ENCODE peak calls at places on chromosomes 4 and X, in seven cellular contexts. I is left ventricle myocardium inferior, B is transverse colon, N is lower lobe of right lung, S is WERI-Rb-1, G is tibial artery, F is SJSA1. X is an unnamed sample.

GRCh38 chr4:7160439-7160838 is 31.9 kb upstream of the SORCS2 start:
- DNase-seq in I (no peak), B (no peak), N (no peak), S (no peak), G (no peak), F (no peak), X (no peak)

GRCh38 chr4:103370336-103370735 is 172.2 kb upstream of the CENPE start:
- DNase-seq in I (no peak), B (no peak), N (no peak), S (no peak), G (no peak), F (no peak), X (no peak)

GRCh38 chr4:5569451-5569850 is 138.9 kb downstream of the EVC2 start:
- DNase-seq in I (no peak), B (no peak), N (no peak), S (no peak), G (no peak), F (no peak), X (no peak)

GRCh38 chr4:22348410-22348809 is 167.5 kb downstream of the ADGRA3 start:
- DNase-seq in I (no peak), B (no peak), N (no peak), S (no peak), G (no peak), F (no peak), X (no peak)

GRCh38 chr4:78150465-78150864 is 93.3 kb downstream of the FRAS1 start:
- DNase-seq in I (no peak), B (no peak), N (no peak), S (no peak), G (no peak), F (no peak), X (no peak)

GRCh38 chrX:16239211-16239610 is 71.9 kb downstream of the MAGEB17 start:
- DNase-seq in I (no peak), B (no peak), N (no peak), S (no peak), G (no peak), F (peak; percentile 42), X (no peak)

GRCh38 chr4:154622598-154622997 is 10.1 kb upstream of the FGG start:
- DNase-seq in I (no peak), B (no peak), N (no peak), S (peak; percentile 38), G (no peak), F (peak; percentile 9), X (no peak)

GRCh38 chrX:153806999-153807575 is 12.6 kb downstream of the SSR4 start:
- DNase-seq in I (no peak), B (no peak), N (no peak), S (no peak), G (no peak), F (no peak), X (no peak)

GRCh38 chr4:185534850-185535761 is at the start of gene PDLIM3:
- DNase-seq in I (peak; percentile 75), B (peak; percentile 58), N (peak; percentile 64), S (peak; percentile 69), G (peak; percentile 57), F (peak; percentile 76), X (peak; percentile 44)

GRCh38 chrX:112839856-112840255 is 775 bp downstream of the AMOT start:
- DNase-seq in I (no peak), B (no peak), N (no peak), S (no peak), G (no peak), F (no peak), X (no peak)

GRCh38 chr4:64670647-64671046 is 261.4 kb upstream of the TECRL start:
- DNase-seq in I (no peak), B (no peak), N (no peak), S (no peak), G (no peak), F (no peak), X (no peak)

GRCh38 chrX:81195712-81196111 is 6.0 kb downstream of the HMGN5 start:
- DNase-seq in I (peak; percentile 9), B (peak; percentile 57), N (no peak), S (peak; percentile 63), G (peak; percentile 37), F (peak; percentile 24), X (peak; percentile 57)

GRCh38 chr4:118270492-118270891 is 82.3 kb downstream of the PRSS12 start:
- DNase-seq in I (no peak), B (no peak), N (no peak), S (no peak), G (no peak), F (peak; percentile 17), X (no peak)

GRCh38 chrX:74613350-74614192 is 853 bp downstream of the RLIM start:
- DNase-seq in I (no peak), B (peak; percentile 7), N (peak; percentile 33), S (no peak), G (peak; percentile 19), F (peak; percentile 35), X (no peak)

GRCh38 chr4:139014391-139015268 is 951 bp upstream of the NOCT start:
- DNase-seq in I (no peak), B (no peak), N (no peak), S (peak; percentile 68), G (no peak), F (peak; percentile 98), X (peak; percentile 65)

GRCh38 chrX:68699960-68700746 is 52.7 kb downstream of the STARD8 start:
- DNase-seq in I (no peak), B (no peak), N (no peak), S (no peak), G (peak; percentile 24), F (peak; percentile 31), X (no peak)

GRCh38 chrX:134026732-134027311 is 41.4 kb upstream of the GPC3 start:
- DNase-seq in I (no peak), B (peak; percentile 34), N (no peak), S (peak; percentile 15), G (peak; percentile 24), F (peak; percentile 30), X (peak; percentile 18)

GRCh38 chrX:15579778-15580747 is 20.7 kb downstream of the ACE2 start:
- DNase-seq in I (peak; percentile 41), B (no peak), N (no peak), S (no peak), G (no peak), F (no peak), X (peak; percentile 53)

GRCh38 chr4:183855651-183856190 is 49.4 kb upstream of the STOX2 start:
- DNase-seq in I (no peak), B (no peak), N (no peak), S (no peak), G (no peak), F (no peak), X (no peak)

GRCh38 chr4:188008377-188008776 is 12.8 kb downstream of the ZFP42 start:
- DNase-seq in I (no peak), B (no peak), N (no peak), S (no peak), G (no peak), F (peak; percentile 12), X (no peak)

GRCh38 chr4:54233697-54234496 is 4.8 kb downstream of the PDGFRA start:
- DNase-seq in I (peak; percentile 75), B (peak; percentile 80), N (peak; percentile 87), S (peak; percentile 54), G (peak; percentile 77), F (peak; percentile 73), X (peak; percentile 84)

GRCh38 chr4:7192252-7193039 is at the start of gene SORCS2:
- DNase-seq in I (peak; percentile 64), B (peak; percentile 49), N (peak; percentile 65), S (peak; percentile 81), G (peak; percentile 21), F (peak; percentile 19), X (peak; percentile 66)

GRCh38 chr4:10893417-10893816 is 208.8 kb upstream of the CLNK start:
- DNase-seq in I (no peak), B (no peak), N (no peak), S (peak; percentile 16), G (no peak), F (no peak), X (no peak)

GRCh38 chrX:84724576-84724975 is 222.3 kb upstream of the HDX start:
- DNase-seq in I (no peak), B (no peak), N (no peak), S (no peak), G (no peak), F (no peak), X (no peak)

GRCh38 chr4:120870279-120870673 is 52.2 kb downstream of the PRDM5 start:
- DNase-seq in I (no peak), B (no peak), N (no peak), S (peak; percentile 60), G (no peak), F (no peak), X (no peak)

GRCh38 chrX:132071260-132071659 is 48.2 kb downstream of the STK26 start:
- DNase-seq in I (no peak), B (no peak), N (no peak), S (no peak), G (no peak), F (no peak), X (no peak)
- H3K36me3 ChIP-seq in I (no peaks in the 10 kb centered on the region), B (no peaks in the 10 kb centered on the region), N (peaks cover 9% of the 10 kb centered on the region), S (no peaks in the 10 kb centered on the region), G (no peaks in the 10 kb centered on the region), F (no peaks in the 10 kb centered on the region), X (no peaks in the 10 kb centered on the region)

GRCh38 chr4:82679531-82679930 is 117.7 kb upstream of the TMEM150C start:
- DNase-seq in I (no peak), B (no peak), N (no peak), S (no peak), G (no peak), F (no peak), X (no peak)

GRCh38 chr4:82681759-82682158 is 116.8 kb downstream of the SCD5 start:
- DNase-seq in I (no peak), B (no peak), N (no peak), S (no peak), G (no peak), F (no peak), X (no peak)

GRCh38 chr4:82680834-82681233 is 117.8 kb downstream of the SCD5 start:
- DNase-seq in I (no peak), B (no peak), N (no peak), S (no peak), G (no peak), F (no peak), X (no peak)

GRCh38 chr4:82677327-82677726 is 115.5 kb upstream of the TMEM150C start:
- DNase-seq in I (no peak), B (no peak), N (no peak), S (no peak), G (no peak), F (no peak), X (no peak)

DNA sequence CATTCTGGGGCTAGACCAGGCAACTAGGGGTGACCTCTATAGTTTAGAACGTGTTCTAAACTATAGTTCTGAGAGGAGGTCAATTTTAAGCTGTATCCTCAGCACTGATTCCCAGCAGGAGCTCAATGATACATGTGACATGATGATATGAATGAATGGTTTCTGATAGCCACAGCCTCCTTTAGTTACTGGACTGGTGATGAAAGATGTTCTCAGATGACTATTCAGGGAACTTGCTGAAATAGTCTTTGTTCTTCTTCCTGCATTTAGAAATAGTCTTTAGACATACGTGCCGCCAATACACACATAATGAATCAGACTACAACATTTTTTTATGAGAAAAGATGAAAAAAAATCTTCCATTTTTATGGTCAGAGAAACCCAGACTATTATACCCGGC is 116.3 kb upstream of the TMEM150C start:
- DNase-seq in I (no peak), B (no peak), N (no peak), S (no peak), G (no peak), F (no peak), X (no peak)
- H3K36me3 ChIP-seq in I (peaks cover 4% of the 10 kb centered on the region), B (no peaks in the 10 kb centered on the region), N (no peaks in the 10 kb centered on the region), S (peaks cover 2% of the 10 kb centered on the region), G (peaks cover 4% of the 10 kb centered on the region), F (no peaks in the 10 kb centered on the region), X (no peaks in the 10 kb centered on the region)

GRCh38 chr4:114396808-114397207 is 201.8 kb upstream of the UGT8 start:
- DNase-seq in I (no peak), B (no peak), N (no peak), S (no peak), G (no peak), F (no peak), X (no peak)
- H3K36me3 ChIP-seq in I (no peaks in the 10 kb centered on the region), B (no peaks in the 10 kb centered on the region), N (no peaks in the 10 kb centered on the region), S (no peaks in the 10 kb centered on the region), G (no peaks in the 10 kb centered on the region), F (no peaks in the 10 kb centered on the region), X (no peaks in the 10 kb centered on the region)

GRCh38 chr4:3217771-3218170 is 31.2 kb upstream of the MSANTD1 start:
- DNase-seq in I (no peak), B (no peak), N (peak; percentile 36), S (no peak), G (no peak), F (no peak), X (no peak)
- H3K36me3 ChIP-seq in I (peaks cover 92% of the 10 kb centered on the region), B (no peaks in the 10 kb centered on the region), N (peaks cover 99% of the 10 kb centered on the region), S (peaks cover 88% of the 10 kb centered on the region), G (peaks cover 90% of the 10 kb centered on the region), F (peaks cover 3% of the 10 kb centered on the region), X (no peaks in the 10 kb centered on the region)

X was measured in adrenal gland.